ENCODE peak calls at places on chromosome 10, in six cellular contexts. One of them, this sample, is unnamed.

GRCh38 chr10:97081621-97082235 is 104.0 kb downstream of the SLIT1 start:
- DNase-seq in stomach: peak; percentile 47
- DNase-seq in spleen: no peak
- DNase-seq in HCT116: peak; percentile 34
- DNase-seq in caudate nucleus: no peak
- DNase-seq in CD8-positive, alpha-beta T cell: peak; percentile 34
- DNase-seq in this sample: no peak

GRCh38 chr10:16891375-16892313 is 74.4 kb upstream of the RSU1 start:
- DNase-seq in HCT116: peak; percentile 92
- DNase-seq in caudate nucleus: no peak
- DNase-seq in CD8-positive, alpha-beta T cell: no peak
- DNase-seq in spleen: peak; percentile 87
- DNase-seq in stomach: peak; percentile 29
- DNase-seq in this sample: no peak

GRCh38 chr10:47311193-47311899 is 10.9 kb upstream of the GDF2 start:
- DNase-seq in stomach: peak; percentile 84
- DNase-seq in caudate nucleus: no peak
- DNase-seq in spleen: peak; percentile 83
- DNase-seq in HCT116: no peak
- DNase-seq in CD8-positive, alpha-beta T cell: peak; percentile 55
- DNase-seq in this sample: no peak

GRCh38 chr10:79171504-79171903 is 102.7 kb downstream of the ZMIZ1 start:
- DNase-seq in CD8-positive, alpha-beta T cell: no peak
- DNase-seq in HCT116: no peak
- DNase-seq in stomach: no peak
- DNase-seq in spleen: no peak
- DNase-seq in caudate nucleus: no peak
- DNase-seq in this sample: no peak

GRCh38 chr10:77898323-77899079 is 28.1 kb downstream of the DLG5 start:
- DNase-seq in stomach: peak; percentile 77
- DNase-seq in spleen: no peak
- DNase-seq in HCT116: no peak
- DNase-seq in CD8-positive, alpha-beta T cell: no peak
- DNase-seq in caudate nucleus: no peak
- DNase-seq in this sample: no peak

GRCh38 chr10:120588311-120588710 is 131.3 kb downstream of the PLPP4 start:
- DNase-seq in spleen: no peak
- DNase-seq in HCT116: no peak
- DNase-seq in caudate nucleus: no peak
- DNase-seq in stomach: no peak
- DNase-seq in CD8-positive, alpha-beta T cell: no peak
- DNase-seq in this sample: no peak

GRCh38 chr10:52466464-52466863 is 152.4 kb downstream of the DKK1 start:
- DNase-seq in spleen: no peak
- DNase-seq in caudate nucleus: no peak
- DNase-seq in CD8-positive, alpha-beta T cell: no peak
- DNase-seq in HCT116: no peak
- DNase-seq in stomach: no peak
- DNase-seq in this sample: no peak

GRCh38 chr10:89337493-89337892 is 9.7 kb downstream of the IFIT3 start:
- DNase-seq in stomach: no peak
- DNase-seq in caudate nucleus: no peak
- DNase-seq in HCT116: peak; percentile 23
- DNase-seq in spleen: no peak
- DNase-seq in CD8-positive, alpha-beta T cell: no peak
- DNase-seq in this sample: no peak

GRCh38 chr10:62960416-62960815 is 144.2 kb upstream of the EGR2 start:
- DNase-seq in stomach: no peak
- DNase-seq in caudate nucleus: no peak
- DNase-seq in CD8-positive, alpha-beta T cell: no peak
- DNase-seq in HCT116: no peak
- DNase-seq in spleen: no peak
- DNase-seq in this sample: no peak

GRCh38 chr10:128369101-128369650 is 243.0 kb upstream of the MKI67 start:
- DNase-seq in caudate nucleus: no peak
- DNase-seq in HCT116: no peak
- DNase-seq in stomach: no peak
- DNase-seq in spleen: no peak
- DNase-seq in CD8-positive, alpha-beta T cell: no peak
- DNase-seq in this sample: no peak

GRCh38 chr10:58291538-58292174 is 22.7 kb downstream of the CISD1 start:
- DNase-seq in spleen: no peak
- DNase-seq in HCT116: peak; percentile 24
- DNase-seq in CD8-positive, alpha-beta T cell: no peak
- DNase-seq in caudate nucleus: peak; percentile 16
- DNase-seq in stomach: no peak
- DNase-seq in this sample: no peak

GRCh38 chr10:17115683-17116082 is 13.9 kb downstream of the CUBN start:
- DNase-seq in spleen: no peak
- DNase-seq in HCT116: peak; percentile 18
- DNase-seq in caudate nucleus: no peak
- DNase-seq in CD8-positive, alpha-beta T cell: no peak
- DNase-seq in stomach: no peak
- DNase-seq in this sample: no peak

GRCh38 chr10:7697304-7697822 is 5.8 kb upstream of the ITIH2 start:
- DNase-seq in spleen: no peak
- DNase-seq in HCT116: no peak
- DNase-seq in caudate nucleus: no peak
- DNase-seq in stomach: no peak
- DNase-seq in CD8-positive, alpha-beta T cell: no peak
- DNase-seq in this sample: no peak

GRCh38 chr10:49056356-49056755 is 59.0 kb downstream of the VSTM4 start:
- DNase-seq in HCT116: no peak
- DNase-seq in caudate nucleus: no peak
- DNase-seq in CD8-positive, alpha-beta T cell: no peak
- DNase-seq in spleen: no peak
- DNase-seq in stomach: no peak
- DNase-seq in this sample: no peak

GRCh38 chr10:18079665-18080295 is 60.4 kb upstream of the CACNB2 start:
- DNase-seq in CD8-positive, alpha-beta T cell: no peak
- DNase-seq in stomach: no peak
- DNase-seq in caudate nucleus: no peak
- DNase-seq in HCT116: no peak
- DNase-seq in spleen: no peak
- DNase-seq in this sample: no peak

GRCh38 chr10:62250594-62251198 is 17.9 kb downstream of the RTKN2 start:
- DNase-seq in caudate nucleus: no peak
- DNase-seq in stomach: no peak
- DNase-seq in spleen: no peak
- DNase-seq in CD8-positive, alpha-beta T cell: no peak
- DNase-seq in HCT116: peak; percentile 72
- DNase-seq in this sample: no peak

GRCh38 chr10:31153692-31154091 is 122.0 kb upstream of the ZNF438 start:
- DNase-seq in caudate nucleus: no peak
- DNase-seq in CD8-positive, alpha-beta T cell: no peak
- DNase-seq in spleen: no peak
- DNase-seq in HCT116: no peak
- DNase-seq in stomach: no peak
- DNase-seq in this sample: no peak

GRCh38 chr10:98404571-98405396 is 10.2 kb downstream of the PYROXD2 start:
- DNase-seq in caudate nucleus: no peak
- DNase-seq in stomach: no peak
- DNase-seq in CD8-positive, alpha-beta T cell: no peak
- DNase-seq in HCT116: no peak
- DNase-seq in spleen: no peak
- DNase-seq in this sample: no peak

GRCh38 chr10:21989453-21990154 is 13.9 kb downstream of the DNAJC1 start:
- DNase-seq in caudate nucleus: peak; percentile 18
- DNase-seq in HCT116: peak; percentile 52
- DNase-seq in spleen: no peak
- DNase-seq in CD8-positive, alpha-beta T cell: peak; percentile 3
- DNase-seq in stomach: peak; percentile 42
- DNase-seq in this sample: no peak

GRCh38 chr10:73965890-73966768 is 31.8 kb upstream of the VCL start:
- DNase-seq in HCT116: peak; percentile 99
- DNase-seq in spleen: no peak
- DNase-seq in CD8-positive, alpha-beta T cell: no peak
- DNase-seq in caudate nucleus: peak; percentile 79
- DNase-seq in stomach: peak; percentile 57
- DNase-seq in this sample: peak; percentile 80

GRCh38 chr10:110750931-110751330 is 106.8 kb downstream of the RBM20 start:
- DNase-seq in spleen: no peak
- DNase-seq in caudate nucleus: no peak
- DNase-seq in HCT116: no peak
- DNase-seq in CD8-positive, alpha-beta T cell: no peak
- DNase-seq in stomach: no peak
- DNase-seq in this sample: no peak

GRCh38 chr10:26516540-26517101 is 78.5 kb downstream of the APBB1IP start:
- DNase-seq in spleen: no peak
- DNase-seq in HCT116: no peak
- DNase-seq in caudate nucleus: no peak
- DNase-seq in stomach: peak; percentile 39
- DNase-seq in CD8-positive, alpha-beta T cell: no peak
- DNase-seq in this sample: no peak

GRCh38 chr10:33116293-33116697 is 158.3 kb upstream of the ITGB1 start:
- DNase-seq in spleen: no peak
- DNase-seq in CD8-positive, alpha-beta T cell: peak; percentile 26
- DNase-seq in HCT116: peak; percentile 41
- DNase-seq in stomach: no peak
- DNase-seq in caudate nucleus: peak; percentile 11
- DNase-seq in this sample: no peak

GRCh38 chr10:15898046-15898445 is 37.7 kb upstream of the MINDY3 start:
- DNase-seq in spleen: no peak
- DNase-seq in CD8-positive, alpha-beta T cell: no peak
- DNase-seq in caudate nucleus: no peak
- DNase-seq in HCT116: no peak
- DNase-seq in stomach: no peak
- DNase-seq in this sample: no peak

GRCh38 chr10:90222372-90222771 is 521.0 kb downstream of the KIF20B start:
- DNase-seq in CD8-positive, alpha-beta T cell: no peak
- DNase-seq in caudate nucleus: no peak
- DNase-seq in spleen: no peak
- DNase-seq in stomach: no peak
- DNase-seq in HCT116: peak; percentile 45
- DNase-seq in this sample: no peak

GRCh38 chr10:11716704-11717103 is 25.5 kb upstream of the ECHDC3 start:
- DNase-seq in spleen: no peak
- DNase-seq in caudate nucleus: no peak
- DNase-seq in CD8-positive, alpha-beta T cell: no peak
- DNase-seq in HCT116: no peak
- DNase-seq in stomach: no peak
- DNase-seq in this sample: no peak

GRCh38 chr10:128058746-128059125 is 67.5 kb downstream of the MKI67 start:
- DNase-seq in stomach: no peak
- DNase-seq in spleen: peak; percentile 36
- DNase-seq in CD8-positive, alpha-beta T cell: no peak
- DNase-seq in HCT116: no peak
- DNase-seq in caudate nucleus: no peak
- DNase-seq in this sample: no peak

GRCh38 chr10:117458571-117458970 is 83.3 kb upstream of the PDZD8 start:
- DNase-seq in stomach: no peak
- DNase-seq in HCT116: no peak
- DNase-seq in spleen: peak; percentile 1
- DNase-seq in CD8-positive, alpha-beta T cell: no peak
- DNase-seq in caudate nucleus: no peak
- DNase-seq in this sample: no peak

DNA sequence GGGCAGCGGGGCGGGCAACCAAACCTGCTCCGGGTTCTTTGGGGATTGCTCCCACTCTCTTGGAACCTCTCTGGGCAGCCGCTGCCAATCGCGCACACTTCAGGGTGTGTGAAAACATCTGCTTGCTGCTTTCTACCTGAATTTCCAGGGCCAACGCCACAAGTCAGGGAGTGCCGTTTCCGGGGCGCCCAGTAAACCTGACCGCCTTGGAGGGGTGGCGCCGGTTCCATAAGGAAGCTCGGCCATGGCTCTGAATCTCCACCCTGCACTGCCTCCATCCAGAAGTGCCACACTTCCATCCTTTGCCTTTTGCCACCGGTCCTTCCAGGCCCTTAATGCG is 679 bp upstream of the AFAP1L2 start:
- DNase-seq in caudate nucleus: no peak
- DNase-seq in CD8-positive, alpha-beta T cell: no peak
- DNase-seq in HCT116: no peak
- DNase-seq in stomach: peak; percentile 37
- DNase-seq in spleen: no peak
- DNase-seq in this sample: no peak
- H3K27ac ChIP-seq in caudate nucleus: no peak overlapping the region
- H3K27ac ChIP-seq in CD8-positive, alpha-beta T cell: no peak overlapping the region
- H3K27ac ChIP-seq in HCT116: no peak overlapping the region
- H3K27ac ChIP-seq in stomach: peak overlapping the region; percentile 75
- H3K27ac ChIP-seq in spleen: peak overlapping the region; percentile 88
- H3K27ac ChIP-seq in this sample: no peak overlapping the region

GRCh38 chr10:69867699-69868558 is 66.2 kb downstream of the COL13A1 start:
- DNase-seq in HCT116: no peak
- DNase-seq in CD8-positive, alpha-beta T cell: no peak
- DNase-seq in caudate nucleus: no peak
- DNase-seq in stomach: no peak
- DNase-seq in spleen: no peak
- DNase-seq in this sample: no peak
- H3K27ac ChIP-seq in HCT116: no peak overlapping the region
- H3K27ac ChIP-seq in CD8-positive, alpha-beta T cell: no peak overlapping the region
- H3K27ac ChIP-seq in caudate nucleus: no peak overlapping the region
- H3K27ac ChIP-seq in stomach: peak overlapping the region; percentile 73
- H3K27ac ChIP-seq in spleen: peak overlapping the region; percentile 79
- H3K27ac ChIP-seq in this sample: no peak overlapping the region

DNA sequence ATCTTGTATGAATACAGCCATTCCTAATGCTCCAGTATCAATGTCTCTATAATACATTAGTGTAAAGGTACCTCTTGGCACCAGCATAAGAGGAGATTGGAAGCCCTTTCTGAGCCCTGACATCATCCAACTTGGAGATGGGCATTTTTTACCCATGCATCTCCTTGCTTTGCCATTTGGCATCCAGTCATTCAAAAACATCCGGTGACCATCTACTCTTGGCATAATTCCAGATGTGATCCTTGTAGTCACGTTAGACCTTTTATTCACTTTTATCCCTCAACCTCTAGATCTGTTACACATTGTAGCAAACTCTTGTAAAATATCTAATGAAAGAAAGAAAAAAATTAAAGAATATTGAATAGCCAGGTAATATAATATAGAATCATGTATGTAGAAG is 17.9 kb upstream of the SGMS1 start:
- DNase-seq in HCT116: no peak
- DNase-seq in CD8-positive, alpha-beta T cell: no peak
- DNase-seq in caudate nucleus: no peak
- DNase-seq in spleen: no peak
- DNase-seq in stomach: no peak
- DNase-seq in this sample: no peak
- H3K27ac ChIP-seq in HCT116: no peak overlapping the region
- H3K27ac ChIP-seq in CD8-positive, alpha-beta T cell: no peak overlapping the region
- H3K27ac ChIP-seq in caudate nucleus: no peak overlapping the region
- H3K27ac ChIP-seq in spleen: no peak overlapping the region
- H3K27ac ChIP-seq in stomach: no peak overlapping the region
- H3K27ac ChIP-seq in this sample: no peak overlapping the region

DNA sequence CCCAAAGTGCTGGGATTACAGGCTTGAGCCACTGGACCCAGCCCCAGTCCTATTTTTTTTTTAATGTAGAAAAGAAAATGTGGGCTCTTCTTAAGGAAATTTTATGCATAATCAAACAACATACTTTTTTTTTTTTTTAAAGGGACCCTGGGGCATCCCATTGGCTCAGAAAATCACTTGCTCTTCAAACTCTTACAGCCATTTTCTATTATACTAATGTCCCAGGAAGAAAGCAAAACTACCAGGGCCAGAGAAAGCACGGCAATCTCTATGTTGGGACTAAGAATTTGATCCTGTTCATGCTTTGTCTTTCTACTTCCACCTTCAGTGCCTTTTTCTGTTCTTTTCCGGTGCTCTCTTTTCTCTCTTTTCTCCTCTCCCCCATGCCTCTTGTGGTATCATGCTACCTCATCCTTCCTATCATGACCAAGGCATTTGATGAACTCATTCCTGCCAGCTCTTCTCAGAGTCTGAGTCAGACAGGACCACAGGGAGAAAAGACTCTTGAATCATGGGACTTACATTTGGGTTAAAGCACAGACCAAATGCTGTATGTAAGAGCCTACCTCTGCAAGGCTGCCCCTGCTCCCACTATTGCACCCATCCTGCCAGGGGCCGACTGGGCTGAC is 76.4 kb upstream of the CCNY start:
- DNase-seq in spleen: no peak
- DNase-seq in stomach: no peak
- DNase-seq in HCT116: no peak
- DNase-seq in CD8-positive, alpha-beta T cell: no peak
- DNase-seq in caudate nucleus: no peak
- DNase-seq in this sample: no peak
- H3K27ac ChIP-seq in spleen: no peak overlapping the region
- H3K27ac ChIP-seq in stomach: no peak overlapping the region
- H3K27ac ChIP-seq in HCT116: no peak overlapping the region
- H3K27ac ChIP-seq in CD8-positive, alpha-beta T cell: no peak overlapping the region
- H3K27ac ChIP-seq in caudate nucleus: no peak overlapping the region
- H3K27ac ChIP-seq in this sample: no peak overlapping the region

This sample was measured in thoracic aorta.